ENCODE peak calls at places on chromosomes 4 and X, in five cellular contexts. O is stimulated activated CD4-positive, alpha-beta T cell treated with anti-CD3 and anti-CD28 coated beads, Interleukin-2, amount 100 ng/mL, for 24 hours; Q is omental fat pad; Z is HEK293T; L is CD4-positive, alpha-beta memory T cell. S is an unnamed sample.

GRCh38 chr4:30968926-30969325 is 248.8 kb downstream of the PCDH7 start:
- DNase-seq in Q (no peak), Z (no peak), L (no peak), O (no peak), S (no peak)

GRCh38 chr4:37976513-37976912 is 16.3 kb downstream of the PTTG2 start:
- DNase-seq in L (no peak), O (no peak), Q (no peak), Z (no peak), S (no peak)

GRCh38 chr4:121998024-121998423 is 46.2 kb upstream of the TRPC3 start:
- DNase-seq in L (no peak), Z (no peak), Q (no peak), O (no peak), S (no peak)

GRCh38 chrX:20271186-20271585 is 4.5 kb upstream of the RPS6KA3 start:
- DNase-seq in Q (no peak), O (no peak), L (no peak), Z (no peak), S (no peak)

GRCh38 chr4:175531405-175532091 is 280.5 kb downstream of the GPM6A start:
- DNase-seq in Z (no peak), L (no peak), Q (no peak), O (no peak), S (no peak)

GRCh38 chr4:48836658-48837057 is 5.8 kb downstream of the OCIAD1 start:
- DNase-seq in Q (no peak), Z (no peak), L (no peak), O (no peak), S (no peak)

GRCh38 chrX:8345473-8345872 is 119.2 kb upstream of the VCX3B start:
- DNase-seq in L (no peak), Q (no peak), O (no peak), Z (no peak), S (no peak)

GRCh38 chrX:132463411-132463810 is 25.4 kb downstream of the MBNL3 start:
- DNase-seq in L (peak), Z (no peak), Q (no peak), O (peak), S (no peak)